ENCODE peak calls at places on chromosomes 13 and 19, in ten cellular contexts. E is uterus; H is pancreas; P is breast epithelium; N is naive thymus-derived CD4-positive, alpha-beta T cell; L is GM23338; S is body of pancreas; B is HAP-1; G is left ventricle myocardium inferior; K is IMR-90. A is an unnamed sample.

GRCh38 chr19:6393982-6394412 is 1.0 kb upstream of the GTF2F1 start:
- DNase-seq in E (no peak), H (no peak), P (no peak), N (no peak), L (no peak), S (no peak), B (no peak), G (no peak), K (no peak), A (no peak)

GRCh38 chr13:104206450-104207044 is 1140.3 kb upstream of the SLC10A2 start:
- DNase-seq in E (no peak), H (no peak), P (no peak), N (no peak), L (no peak), S (peak; percentile 55), B (no peak), G (no peak), K (no peak), A (no peak)

GRCh38 chr13:27170521-27171243 is 929 bp downstream of the USP12 start:
- DNase-seq in E (peak; percentile 31), H (peak; percentile 60), P (no peak), N (peak; percentile 62), L (peak; percentile 79), S (peak; percentile 48), B (peak; percentile 69), G (peak; percentile 36), K (no peak), A (no peak)

GRCh38 chr19:4567584-4568071 is 8.1 kb upstream of the SEMA6B start:
- DNase-seq in E (no peak), H (peak; percentile 59), P (peak; percentile 66), N (peak; percentile 68), L (peak; percentile 91), S (peak; percentile 57), B (peak; percentile 87), G (peak; percentile 69), K (peak; percentile 20), A (no peak)

GRCh38 chr19:13044160-13044853 is 49.0 kb downstream of the NFIX start:
- DNase-seq in E (no peak), H (no peak), P (no peak), N (no peak), L (no peak), S (no peak), B (no peak), G (no peak), K (peak; percentile 62), A (peak; percentile 26)

GRCh38 chr19:1251503-1252220 is 3.3 kb downstream of the MIDN start:
- DNase-seq in E (no peak), H (peak; percentile 86), P (no peak), N (peak; percentile 67), L (no peak), S (peak; percentile 76), B (no peak), G (peak; percentile 84), K (no peak), A (no peak)

GRCh38 chr19:5956728-5957127 is 21.2 kb downstream of the RANBP3 start:
- DNase-seq in E (no peak), H (no peak), P (no peak), N (no peak), L (no peak), S (no peak), B (no peak), G (no peak), K (no peak), A (no peak)

GRCh38 chr19:44848036-44848804 is 2.1 kb downstream of the NECTIN2 start:
- DNase-seq in E (peak; percentile 44), H (no peak), P (no peak), N (no peak), L (peak; percentile 87), S (peak; percentile 34), B (peak; percentile 50), G (no peak), K (peak; percentile 57), A (peak; percentile 9)

DNA sequence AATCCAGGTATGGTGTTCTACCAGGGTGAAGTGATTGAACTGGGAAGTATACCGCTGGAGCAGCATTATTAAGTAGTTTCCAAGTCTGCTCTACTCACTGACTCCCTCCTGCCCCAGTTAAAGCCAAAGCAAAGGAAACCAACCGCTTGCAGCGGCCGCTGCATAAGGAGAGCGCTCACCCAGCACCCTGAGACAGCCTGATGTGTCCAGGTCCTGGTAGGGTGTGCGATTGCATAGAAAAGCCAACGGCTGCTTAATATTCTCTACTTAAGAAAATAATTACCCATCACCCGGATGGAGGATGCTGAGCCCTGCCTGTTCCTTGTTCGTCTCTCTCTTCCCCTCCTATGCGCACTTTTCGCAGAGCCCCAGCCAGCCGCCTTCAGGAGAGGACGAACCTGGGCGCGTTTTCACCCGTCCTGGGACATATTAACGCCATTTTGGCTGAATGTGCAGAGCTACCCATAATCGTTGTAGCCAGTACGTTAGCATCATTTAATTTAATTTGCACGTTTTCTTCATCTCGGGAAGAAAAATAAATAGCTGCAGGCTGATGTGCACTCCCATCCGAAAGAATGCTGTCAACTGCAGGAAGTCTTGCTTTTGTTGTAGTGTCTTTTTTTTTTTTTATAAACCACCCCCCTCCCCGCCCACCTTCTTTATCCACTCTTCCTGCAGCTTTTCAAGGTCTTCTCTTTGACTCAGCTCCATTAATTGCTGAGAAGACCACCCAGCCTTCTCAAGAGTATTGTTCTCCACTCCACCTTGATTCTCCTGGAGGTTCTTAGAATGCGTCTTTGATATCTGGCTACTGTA is 214.4 kb downstream of the TEX29 start:
- DNase-seq in E (no peak), H (no peak), P (no peak), N (no peak), L (peak; percentile 57), S (no peak), B (no peak), G (no peak), K (no peak), A (no peak)
- H3K27me3 ChIP-seq in E (no peaks in the 10 kb centered on the region), H (peaks cover 25% of the 10 kb centered on the region), P (peaks cover 69% of the 10 kb centered on the region), N (no peaks in the 10 kb centered on the region), L (peaks cover 46% of the 10 kb centered on the region), S (no peaks in the 10 kb centered on the region), B (peaks cover 28% of the 10 kb centered on the region), G (peaks cover 100% of the 10 kb centered on the region), K (no peaks in the 10 kb centered on the region), A (peaks cover 7% of the 10 kb centered on the region)

GRCh38 chr13:113026391-113026910 is 57.4 kb downstream of the MCF2L start:
- DNase-seq in E (no peak), H (no peak), P (no peak), N (no peak), L (no peak), S (no peak), B (no peak), G (no peak), K (no peak), A (no peak)

GRCh38 chr13:113027095-113027494 is 58.1 kb downstream of the MCF2L start:
- DNase-seq in E (no peak), H (no peak), P (no peak), N (no peak), L (no peak), S (no peak), B (no peak), G (no peak), K (no peak), A (no peak)

GRCh38 chr13:113029061-113029445 is 60.0 kb downstream of the MCF2L start:
- DNase-seq in E (no peak), H (no peak), P (no peak), N (no peak), L (no peak), S (no peak), B (no peak), G (no peak), K (no peak), A (no peak)

GRCh38 chr13:113028336-113029060 is 59.5 kb downstream of the MCF2L start:
- DNase-seq in E (no peak), H (no peak), P (no peak), N (no peak), L (no peak), S (no peak), B (no peak), G (no peak), K (no peak), A (no peak)

GRCh38 chr13:113027566-113027965 is 58.6 kb downstream of the MCF2L start:
- DNase-seq in E (no peak), H (no peak), P (no peak), N (no peak), L (no peak), S (no peak), B (no peak), G (no peak), K (no peak), A (no peak)
- H3K4me1 ChIP-seq in E (no peaks in the 10 kb centered on the region), H (no peaks in the 10 kb centered on the region), P (no peaks in the 10 kb centered on the region), N (no peaks in the 10 kb centered on the region), L (peaks cover 6% of the 10 kb centered on the region), S (no peaks in the 10 kb centered on the region), B (peaks cover 9% of the 10 kb centered on the region), G (peaks cover 17% of the 10 kb centered on the region), K (no peaks in the 10 kb centered on the region), A (peaks cover 5% of the 10 kb centered on the region)

GRCh38 chr19:50433201-50434180 is 799 bp downstream of the MYBPC2 start:
- DNase-seq in E (no peak), H (no peak), P (no peak), N (no peak), L (no peak), S (no peak), B (no peak), G (no peak), K (no peak), A (no peak)

GRCh38 chr19:50437862-50438449 is 5.3 kb downstream of the MYBPC2 start:
- DNase-seq in E (no peak), H (no peak), P (no peak), N (no peak), L (no peak), S (no peak), B (no peak), G (no peak), K (no peak), A (no peak)

GRCh38 chr19:50434525-50434924 is 1.8 kb downstream of the MYBPC2 start:
- DNase-seq in E (no peak), H (no peak), P (no peak), N (no peak), L (no peak), S (no peak), B (no peak), G (no peak), K (no peak), A (no peak)

GRCh38 chr19:50435221-50435620 is 2.5 kb downstream of the MYBPC2 start:
- DNase-seq in E (no peak), H (no peak), P (no peak), N (no peak), L (no peak), S (no peak), B (no peak), G (no peak), K (no peak), A (no peak)

DNA sequence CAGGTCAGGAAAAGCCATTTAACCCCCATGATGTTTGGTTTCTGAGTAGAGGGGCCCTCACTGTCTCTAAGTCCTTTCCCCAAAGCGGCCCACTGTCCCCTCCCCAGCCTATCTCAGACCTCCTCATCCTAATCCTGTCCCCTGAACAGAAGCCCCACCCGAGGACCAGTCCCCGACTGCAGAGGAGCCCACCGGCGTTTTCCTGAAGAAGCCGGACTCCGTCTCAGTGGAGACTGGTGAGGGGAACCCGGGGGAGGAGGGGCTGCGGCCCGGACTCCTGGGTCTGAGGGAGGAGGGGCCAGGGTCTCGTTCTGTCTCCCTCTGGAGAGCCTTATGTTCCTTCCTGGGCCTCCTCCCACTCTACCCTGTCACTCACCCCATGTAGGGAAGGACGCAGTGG is 2.9 kb downstream of the MYBPC2 start:
- DNase-seq in E (no peak), H (no peak), P (no peak), N (no peak), L (no peak), S (no peak), B (no peak), G (no peak), K (no peak), A (no peak)
- H3K27me3 ChIP-seq in E (peaks cover 7% of the 10 kb centered on the region), H (no peaks in the 10 kb centered on the region), P (no peaks in the 10 kb centered on the region), N (no peaks in the 10 kb centered on the region), L (peaks cover 5% of the 10 kb centered on the region), S (no peaks in the 10 kb centered on the region), B (no peaks in the 10 kb centered on the region), G (peaks cover 39% of the 10 kb centered on the region), K (peaks cover 26% of the 10 kb centered on the region), A (peaks cover 22% of the 10 kb centered on the region)

DNA sequence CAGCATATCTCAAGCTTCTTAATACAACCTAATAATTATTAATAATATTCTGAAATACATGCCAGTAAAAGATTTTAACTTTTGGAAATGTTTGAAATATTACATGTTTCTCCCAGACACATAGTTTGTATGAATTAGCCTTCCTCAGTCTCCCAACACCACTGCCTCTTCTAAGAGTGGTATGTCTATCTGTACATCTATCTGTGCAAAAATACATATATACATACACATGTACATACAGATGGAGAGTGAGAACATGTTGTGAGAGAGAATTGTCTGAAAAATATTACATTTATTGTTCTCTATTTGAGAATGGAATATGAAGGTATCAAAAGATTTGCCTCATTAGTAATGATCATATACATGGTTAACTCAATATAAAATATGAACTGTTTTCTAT is 1567.2 kb upstream of the PRR20A start:
- DNase-seq in E (no peak), H (no peak), P (no peak), N (no peak), L (no peak), S (no peak), B (no peak), G (no peak), K (no peak), A (no peak)
- H3K4me1 ChIP-seq in E (no peaks in the 10 kb centered on the region), H (no peaks in the 10 kb centered on the region), P (no peaks in the 10 kb centered on the region), N (no peaks in the 10 kb centered on the region), L (peaks cover 47% of the 10 kb centered on the region), S (no peaks in the 10 kb centered on the region), B (no peaks in the 10 kb centered on the region), G (no peaks in the 10 kb centered on the region), K (no peaks in the 10 kb centered on the region), A (no peaks in the 10 kb centered on the region)

A was measured in foreskin keratinocyte.